ENCODE peak calls at places on chromosomes 11 and 22, in six cellular contexts. A is HCT116, U is SK-N-SH, R is K562, E is HepG2, C is GM12878. K is an unnamed sample.

GRCh38 chr11:120179071-120179672 is 31.7 kb upstream of the OAF start:
- DNase-seq in U (no peak), R (no peak), A (no peak), E (no peak), C (no peak), K (no peak)

GRCh38 chr22:43114958-43115357 is 4.4 kb downstream of the BIK start:
- DNase-seq in R (no peak), U (no peak), E (peak), C (no peak), A (no peak), K (peak)

GRCh38 chr11:32809313-32809712 is 14.9 kb upstream of the CCDC73 start:
- DNase-seq in E (peak), C (no peak), U (peak), A (peak), R (peak), K (peak)

GRCh38 chr11:126384449-126385070 is 29.1 kb downstream of the ST3GAL4 start:
- DNase-seq in E (no peak), A (no peak), C (no peak), R (no peak), U (no peak), K (no peak)

GRCh38 chr11:8531982-8532381 is 62.0 kb downstream of the STK33 start:
- DNase-seq in C (no peak), E (no peak), A (no peak), R (no peak), U (no peak), K (no peak)

GRCh38 chr22:37198290-37199102 is 10.4 kb upstream of the C1QTNF6 start:
- DNase-seq in A (peak), C (no peak), E (peak), U (peak), R (peak), K (peak)

GRCh38 chr11:33700425-33701271 is at the start of gene C11orf91:
- DNase-seq in R (peak), U (peak), C (peak), E (peak), A (peak), K (peak)

GRCh38 chr11:86034710-86035109 is 34.2 kb downstream of the PICALM start:
- DNase-seq in U (no peak), E (no peak), C (no peak), R (no peak), A (no peak), K (no peak)

GRCh38 chr11:126725521-126725920 is 275.0 kb downstream of the KIRREL3 start:
- DNase-seq in A (no peak), R (no peak), E (no peak), C (no peak), U (no peak), K (no peak)

GRCh38 chr22:46414704-46415103 is 79.2 kb downstream of the TRMU start:
- DNase-seq in R (no peak), U (no peak), A (no peak), C (no peak), E (no peak), K (no peak)

GRCh38 chr11:11279956-11280689 is 72.9 kb downstream of the CSNK2A3 start:
- DNase-seq in R (no peak), A (no peak), C (no peak), E (peak), U (no peak), K (no peak)

GRCh38 chr11:35614949-35615569 is 3.2 kb upstream of the FJX1 start:
- DNase-seq in R (no peak), U (no peak), A (no peak), E (no peak), C (no peak), K (peak)

GRCh38 chr22:37043828-37044538 is 7.6 kb upstream of the KCTD17 start:
- DNase-seq in R (peak), C (no peak), E (peak), A (peak), U (peak), K (peak)

GRCh38 chr11:61480936-61481335 is 27.6 kb upstream of the LRRC10B start:
- DNase-seq in E (no peak), C (no peak), A (no peak), U (peak), R (peak), K (peak)

GRCh38 chr11:35747638-35748037 is 85.1 kb downstream of the TRIM44 start:
- DNase-seq in E (no peak), A (no peak), U (no peak), C (no peak), R (no peak), K (peak)

GRCh38 chr11:131284041-131284440 is 86.4 kb upstream of the NTM start:
- DNase-seq in C (no peak), E (no peak), A (no peak), R (no peak), U (no peak), K (no peak)

GRCh38 chr22:20131856-20132685 is 467 bp downstream of the ZDHHC8 start:
- DNase-seq in C (no peak), E (no peak), A (no peak), R (peak), U (peak), K (no peak)

GRCh38 chr22:24054356-24054755 is 43.3 kb downstream of the CABIN1 start:
- DNase-seq in A (no peak), E (no peak), U (no peak), C (no peak), R (no peak), K (no peak)

GRCh38 chr11:71267807-71268421 is 15.5 kb upstream of the SHANK2 start:
- DNase-seq in E (no peak), U (no peak), C (no peak), A (no peak), R (no peak), K (no peak)

GRCh38 chr11:26522912-26523610 is 49.0 kb downstream of the MUC15 start:
- DNase-seq in C (no peak), R (no peak), E (peak), U (no peak), A (no peak), K (peak)

GRCh38 chr11:44348114-44348513 is 38.2 kb upstream of the ALX4 start:
- DNase-seq in C (no peak), R (no peak), E (no peak), A (no peak), U (no peak), K (no peak)

GRCh38 chr11:120929664-120930154 is 94.2 kb upstream of the TBCEL start:
- DNase-seq in A (peak), E (peak), C (no peak), U (peak), R (peak), K (peak)

GRCh38 chr11:117387992-117388765 is 60.5 kb downstream of the CEP164 start:
- DNase-seq in E (no peak), U (no peak), A (no peak), R (no peak), C (no peak), K (no peak)
- TF ChIP-seq JUND in E (no peak), U (no peak), A (no peak), R (no peak), C (no peak), K (no peak)

GRCh38 chr22:35524966-35525686 is 15.5 kb upstream of the RASD2 start:
- DNase-seq in E (no peak), R (no peak), C (no peak), A (no peak), U (peak), K (no peak)

GRCh38 chr22:35525687-35526332 is 14.8 kb upstream of the RASD2 start:
- DNase-seq in E (no peak), R (no peak), C (no peak), A (no peak), U (no peak), K (no peak)

GRCh38 chr22:35522571-35523149 is 18.0 kb upstream of the RASD2 start:
- DNase-seq in A (no peak), R (no peak), U (no peak), E (no peak), C (no peak), K (no peak)

GRCh38 chr22:35521358-35522264 is 19.0 kb upstream of the RASD2 start:
- DNase-seq in R (peak), A (no peak), U (no peak), E (no peak), C (no peak), K (no peak)

DNA sequence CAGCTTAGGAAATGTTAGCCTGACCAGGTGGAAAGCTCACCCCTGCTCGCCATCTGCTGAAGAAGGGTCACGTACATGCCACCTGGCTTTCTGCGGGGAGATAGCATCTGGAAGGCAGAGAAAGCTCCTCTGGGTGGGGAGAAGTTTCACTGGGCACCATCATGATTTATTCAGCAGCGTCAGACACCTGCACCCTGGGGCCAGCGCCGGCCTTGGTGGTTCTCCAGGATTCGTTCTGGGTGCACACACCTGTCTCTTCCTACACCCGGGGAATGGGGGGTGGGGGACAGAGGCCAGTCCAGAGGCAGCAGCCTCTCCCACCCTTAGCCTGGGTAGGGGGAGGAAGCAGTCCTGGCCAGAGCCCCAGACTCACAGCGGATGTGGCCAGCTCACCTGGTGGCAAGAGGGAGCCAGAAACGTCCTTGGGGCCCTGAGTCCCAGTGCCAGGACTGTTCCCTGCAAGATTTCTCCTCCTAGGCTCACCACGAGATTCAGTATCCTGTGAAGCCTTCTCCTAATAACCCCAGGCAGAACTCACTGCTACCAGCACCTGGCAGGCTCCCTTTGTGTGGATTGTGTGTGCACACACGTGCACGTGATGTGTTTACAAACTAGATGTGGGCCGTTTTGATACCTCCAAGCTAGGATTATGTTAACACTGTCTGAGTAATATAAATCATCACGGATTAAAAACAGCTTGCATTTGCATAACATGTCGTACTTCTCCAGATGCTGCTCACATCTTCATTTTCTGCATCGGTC is 17.3 kb upstream of the RASD2 start:
- DNase-seq in R (no peak), C (no peak), U (no peak), A (no peak), E (no peak), K (no peak)
- TF ChIP-seq JUND in R (no peak), C (no peak), U (no peak), A (no peak), E (no peak), K (no peak)

GRCh38 chr11:87778341-87778740 is 396.9 kb downstream of the RAB38 start:
- DNase-seq in A (peak), R (no peak), E (no peak), U (no peak), C (no peak), K (no peak)
- TF ChIP-seq JUND in A (no peak), R (no peak), E (no peak), U (no peak), C (no peak), K (no peak)

GRCh38 chr22:30335236-30335635 is 8.5 kb upstream of the TBC1D10A start:
- DNase-seq in R (no peak), E (no peak), U (no peak), A (no peak), C (no peak), K (no peak)

GRCh38 chr22:30332994-30333706 is 6.4 kb upstream of the TBC1D10A start:
- DNase-seq in C (no peak), U (no peak), A (no peak), R (no peak), E (no peak), K (no peak)

GRCh38 chr22:30333707-30334087 is 7.0 kb upstream of the TBC1D10A start:
- DNase-seq in U (no peak), A (no peak), R (no peak), C (no peak), E (no peak), K (no peak)

GRCh38 chr22:30334601-30335000 is 7.9 kb upstream of the TBC1D10A start:
- DNase-seq in U (no peak), R (no peak), A (no peak), E (no peak), C (no peak), K (no peak)

GRCh38 chr22:30332551-30332950 is 5.8 kb upstream of the TBC1D10A start:
- DNase-seq in U (no peak), R (no peak), C (no peak), A (no peak), E (no peak), K (no peak)
- TF ChIP-seq JUND in U (no peak), R (no peak), C (no peak), A (no peak), E (no peak), K (no peak)

GRCh38 chr22:50278461-50278860 is 8.3 kb upstream of the MAPK11 start:
- DNase-seq in A (no peak), E (no peak), U (no peak), R (no peak), C (no peak), K (no peak)

GRCh38 chr22:50277761-50278160 is 7.6 kb upstream of the MAPK11 start:
- DNase-seq in C (no peak), A (no peak), R (no peak), E (no peak), U (no peak), K (no peak)

GRCh38 chr22:50275181-50276055 is 5.2 kb upstream of the MAPK11 start:
- DNase-seq in R (no peak), U (no peak), E (no peak), C (no peak), A (no peak), K (no peak)

GRCh38 chr22:50274311-50274710 is 4.1 kb upstream of the MAPK11 start:
- DNase-seq in E (peak), A (no peak), U (peak), R (peak), C (no peak), K (peak)

GRCh38 chr22:50276143-50276542 is 6.0 kb upstream of the MAPK11 start:
- DNase-seq in C (peak), A (no peak), R (peak), U (peak), E (peak), K (peak)
- TF ChIP-seq JUND in C (no peak), A (no peak), R (no peak), U (no peak), E (no peak), K (no peak)

GRCh38 chr11:64742087-64742939 is 1.6 kb downstream of the RASGRP2 start:
- DNase-seq in A (no peak), U (no peak), R (peak), E (no peak), C (no peak), K (no peak)
- TF ChIP-seq JUND in A (no peak), U (no peak), R (no peak), E (no peak), C (no peak), K (no peak)